ENCODE peak calls at places on chromosomes 4 and X, in six cellular contexts. J is gastrocnemius medialis, W is fibroblast of pulmonary artery, P is breast epithelium, V is neural crest cell, T is GM20000. D is an unnamed sample.

GRCh38 chr4:113979157-113979972 is at the start of gene ARSJ:
- DNase-seq in P (peak), V (peak), W (peak), J (peak), T (no peak), D (peak)

GRCh38 chr4:140095694-140096482 is 58.1 kb downstream of the MAML3 start:
- DNase-seq in P (no peak), J (peak), W (peak), V (no peak), T (no peak), D (no peak)

GRCh38 chrX:65677954-65678469 is 10.6 kb downstream of the MSN start:
- DNase-seq in J (peak), P (no peak), T (no peak), W (peak), V (no peak), D (no peak)

GRCh38 chr4:107166181-107166580 is 130.1 kb upstream of the DKK2 start:
- DNase-seq in J (no peak), V (no peak), P (no peak), T (no peak), W (no peak), D (no peak)

GRCh38 chr4:141056473-141056872 is 76.8 kb downstream of the RNF150 start:
- DNase-seq in W (no peak), T (no peak), J (no peak), V (no peak), P (no peak), D (no peak)

GRCh38 chrX:53320543-53321215 is 39.3 kb upstream of the IQSEC2 start:
- DNase-seq in P (no peak), W (no peak), T (no peak), V (no peak), J (peak), D (no peak)

GRCh38 chr4:42018451-42018850 is 28.1 kb downstream of the SLC30A9 start:
- DNase-seq in P (no peak), W (no peak), J (no peak), V (no peak), T (no peak), D (no peak)

GRCh38 chr4:153205028-153205648 is 895 bp downstream of the TRIM2 start:
- DNase-seq in W (no peak), P (no peak), V (no peak), T (no peak), J (no peak), D (no peak)

GRCh38 chrX:29487714-29488113 is 727.6 kb upstream of the MAGEB2 start:
- DNase-seq in J (no peak), P (no peak), T (no peak), W (no peak), V (no peak), D (no peak)

GRCh38 chr4:73653695-73654106 is 33.5 kb upstream of the RASSF6 start:
- DNase-seq in P (no peak), W (peak), V (peak), J (peak), T (peak), D (no peak)

GRCh38 chrX:10176121-10177003 is 19.6 kb downstream of the CLCN4 start:
- DNase-seq in T (no peak), P (no peak), W (no peak), J (peak), V (no peak), D (no peak)

GRCh38 chrX:46587158-46587557 is 13.6 kb downstream of the CHST7 start:
- DNase-seq in W (peak), T (peak), J (no peak), P (no peak), V (no peak), D (no peak)

GRCh38 chr4:174828845-174829701 is at the start of gene GLRA3:
- DNase-seq in P (peak), V (peak), T (peak), J (no peak), W (peak), D (peak)

GRCh38 chrX:110851780-110852179 is 56.2 kb upstream of the CHRDL1 start:
- DNase-seq in V (no peak), P (no peak), W (no peak), J (no peak), T (no peak), D (no peak)

GRCh38 chr4:106584590-106584989 is 216.0 kb upstream of the GIMD1 start:
- DNase-seq in V (no peak), T (no peak), P (no peak), J (no peak), W (peak), D (no peak)

GRCh38 chr4:4524364-4524763 is 17.5 kb downstream of the STX18 start:
- DNase-seq in W (no peak), P (no peak), T (peak), J (no peak), V (no peak), D (no peak)

GRCh38 chrX:86348669-86349068 is 200.4 kb downstream of the DACH2 start:
- DNase-seq in P (no peak), J (no peak), V (no peak), T (no peak), W (no peak), D (no peak)

GRCh38 chr4:7679431-7679830 is 244.7 kb upstream of the PSAPL1 start:
- DNase-seq in J (no peak), W (no peak), V (no peak), P (no peak), T (no peak), D (no peak)

GRCh38 chr4:75048208-75048879 is 115.4 kb downstream of the PARM1 start:
- DNase-seq in W (no peak), V (no peak), T (no peak), P (no peak), J (no peak), D (no peak)
- TF ChIP-seq CTCF in W (no peak), V (peak), T (no peak), P (no peak), J (no peak), D (no peak)

GRCh38 chr4:178602833-178603232 is 1160.6 kb upstream of the AGA start:
- DNase-seq in P (no peak), T (no peak), J (no peak), V (no peak), W (no peak), D (no peak)

GRCh38 chr4:178598672-178599071 is 1156.4 kb upstream of the AGA start:
- DNase-seq in V (no peak), J (no peak), P (no peak), T (no peak), W (no peak), D (no peak)

GRCh38 chr4:178599521-178599920 is 1157.3 kb upstream of the AGA start:
- DNase-seq in J (no peak), W (no peak), V (no peak), T (no peak), P (no peak), D (no peak)
- TF ChIP-seq CTCF in J (no peak), W (no peak), V (peak), T (no peak), P (no peak), D (no peak)

GRCh38 chrX:154490414-154491083 is at the start of gene SLC10A3:
- DNase-seq in T (peak), P (peak), V (peak), J (peak), W (peak), D (peak)
- TF ChIP-seq CTCF in T (no peak), P (no peak), V (no peak), J (no peak), W (no peak), D (no peak)

GRCh38 chr4:158890294-158890693 is 121.5 kb downstream of the FNIP2 start:
- DNase-seq in T (no peak), J (no peak), P (no peak), W (no peak), V (no peak), D (no peak)

GRCh38 chr4:158896459-158897238 is 127.8 kb downstream of the FNIP2 start:
- DNase-seq in W (peak), T (no peak), P (no peak), V (no peak), J (no peak), D (no peak)

GRCh38 chr4:158894826-158895225 is 126.0 kb downstream of the FNIP2 start:
- DNase-seq in T (no peak), J (no peak), W (no peak), V (no peak), P (no peak), D (no peak)

GRCh38 chr4:158891256-158891655 is 122.4 kb downstream of the FNIP2 start:
- DNase-seq in W (no peak), V (no peak), T (no peak), P (no peak), J (no peak), D (no peak)

GRCh38 chr4:158895797-158896442 is 127.1 kb downstream of the FNIP2 start:
- DNase-seq in W (peak), J (no peak), V (no peak), P (no peak), T (no peak), D (no peak)
- TF ChIP-seq CTCF in W (peak), J (no peak), V (peak), P (no peak), T (no peak), D (no peak)

GRCh38 chr4:96521046-96521536 is 681.2 kb downstream of the PDHA2 start:
- DNase-seq in W (no peak), P (no peak), T (no peak), V (no peak), J (no peak), D (no peak)
- TF ChIP-seq CTCF in W (no peak), P (no peak), T (no peak), V (no peak), J (no peak), D (no peak)

D was measured in mesothelial cell of epicardium.